ENCODE peak calls at places on chromosomes 7 and 10, in nine cellular contexts. One of them, this sample, is unnamed.

GRCh38 chr7:44292876-44293560 is 32.4 kb downstream of the CAMK2B start:
- DNase-seq in central memory CD8-positive, alpha-beta T cell: peak
- DNase-seq in body of pancreas: no peak
- DNase-seq in WTC11: peak
- DNase-seq in right lobe of liver: peak
- DNase-seq in RPMI8226: no peak
- DNase-seq in endodermal cell: peak
- DNase-seq in cardiac septum: peak
- DNase-seq in neuronal stem cell: no peak
- DNase-seq in this sample: no peak

GRCh38 chr10:3780056-3780765 is 4.8 kb downstream of the KLF6 start:
- DNase-seq in central memory CD8-positive, alpha-beta T cell: no peak
- DNase-seq in body of pancreas: peak
- DNase-seq in WTC11: no peak
- DNase-seq in right lobe of liver: no peak
- DNase-seq in RPMI8226: no peak
- DNase-seq in endodermal cell: peak
- DNase-seq in cardiac septum: peak
- DNase-seq in neuronal stem cell: no peak
- DNase-seq in this sample: no peak

GRCh38 chr7:111357691-111358090 is 204.6 kb downstream of the IMMP2L start:
- DNase-seq in central memory CD8-positive, alpha-beta T cell: no peak
- DNase-seq in body of pancreas: no peak
- DNase-seq in WTC11: no peak
- DNase-seq in right lobe of liver: no peak
- DNase-seq in RPMI8226: no peak
- DNase-seq in endodermal cell: no peak
- DNase-seq in cardiac septum: no peak
- DNase-seq in neuronal stem cell: no peak
- DNase-seq in this sample: no peak

GRCh38 chr7:143279186-143280098 is 5.3 kb upstream of the TMEM139 start:
- DNase-seq in central memory CD8-positive, alpha-beta T cell: no peak
- DNase-seq in body of pancreas: no peak
- DNase-seq in WTC11: no peak
- DNase-seq in right lobe of liver: no peak
- DNase-seq in RPMI8226: no peak
- DNase-seq in endodermal cell: no peak
- DNase-seq in cardiac septum: no peak
- DNase-seq in neuronal stem cell: peak
- DNase-seq in this sample: no peak

GRCh38 chr10:43074827-43075611 is 1.9 kb upstream of the RET start:
- DNase-seq in central memory CD8-positive, alpha-beta T cell: no peak
- DNase-seq in body of pancreas: no peak
- DNase-seq in WTC11: no peak
- DNase-seq in right lobe of liver: no peak
- DNase-seq in RPMI8226: no peak
- DNase-seq in endodermal cell: no peak
- DNase-seq in cardiac septum: no peak
- DNase-seq in neuronal stem cell: no peak
- DNase-seq in this sample: no peak

GRCh38 chr10:13649844-13650520 is 63.2 kb downstream of the PRPF18 start:
- DNase-seq in central memory CD8-positive, alpha-beta T cell: no peak
- DNase-seq in body of pancreas: no peak
- DNase-seq in WTC11: no peak
- DNase-seq in right lobe of liver: no peak
- DNase-seq in RPMI8226: no peak
- DNase-seq in endodermal cell: no peak
- DNase-seq in cardiac septum: no peak
- DNase-seq in neuronal stem cell: no peak
- DNase-seq in this sample: no peak

GRCh38 chr7:149496642-149497391 is 792 bp downstream of the ZNF746 start:
- DNase-seq in central memory CD8-positive, alpha-beta T cell: no peak
- DNase-seq in body of pancreas: peak
- DNase-seq in WTC11: peak
- DNase-seq in right lobe of liver: peak
- DNase-seq in RPMI8226: peak
- DNase-seq in endodermal cell: peak
- DNase-seq in cardiac septum: no peak
- DNase-seq in neuronal stem cell: peak
- DNase-seq in this sample: peak

GRCh38 chr7:2004841-2005351 is 227.8 kb downstream of the MAD1L1 start:
- DNase-seq in central memory CD8-positive, alpha-beta T cell: no peak
- DNase-seq in body of pancreas: peak
- DNase-seq in WTC11: peak
- DNase-seq in right lobe of liver: peak
- DNase-seq in RPMI8226: no peak
- DNase-seq in endodermal cell: peak
- DNase-seq in cardiac septum: peak
- DNase-seq in neuronal stem cell: no peak
- DNase-seq in this sample: no peak

GRCh38 chr10:103765168-103765567 is 90.2 kb downstream of the SH3PXD2A start:
- DNase-seq in central memory CD8-positive, alpha-beta T cell: no peak
- DNase-seq in body of pancreas: no peak
- DNase-seq in WTC11: no peak
- DNase-seq in right lobe of liver: no peak
- DNase-seq in RPMI8226: no peak
- DNase-seq in endodermal cell: no peak
- DNase-seq in cardiac septum: no peak
- DNase-seq in neuronal stem cell: no peak
- DNase-seq in this sample: no peak

GRCh38 chr7:15446280-15446679 is 115.5 kb downstream of the AGMO start:
- DNase-seq in central memory CD8-positive, alpha-beta T cell: no peak
- DNase-seq in body of pancreas: no peak
- DNase-seq in WTC11: no peak
- DNase-seq in right lobe of liver: no peak
- DNase-seq in RPMI8226: no peak
- DNase-seq in endodermal cell: no peak
- DNase-seq in cardiac septum: no peak
- DNase-seq in neuronal stem cell: no peak
- DNase-seq in this sample: no peak

GRCh38 chr7:3552499-3552898 is 251.4 kb downstream of the SDK1 start:
- DNase-seq in central memory CD8-positive, alpha-beta T cell: no peak
- DNase-seq in body of pancreas: no peak
- DNase-seq in WTC11: no peak
- DNase-seq in right lobe of liver: no peak
- DNase-seq in RPMI8226: no peak
- DNase-seq in endodermal cell: no peak
- DNase-seq in cardiac septum: no peak
- DNase-seq in neuronal stem cell: no peak
- DNase-seq in this sample: no peak

GRCh38 chr7:33958126-33958525 is 52.8 kb downstream of the BMPER start:
- DNase-seq in central memory CD8-positive, alpha-beta T cell: no peak
- DNase-seq in body of pancreas: no peak
- DNase-seq in WTC11: no peak
- DNase-seq in right lobe of liver: no peak
- DNase-seq in RPMI8226: no peak
- DNase-seq in endodermal cell: no peak
- DNase-seq in cardiac septum: no peak
- DNase-seq in neuronal stem cell: no peak
- DNase-seq in this sample: no peak

GRCh38 chr7:40306596-40306995 is 171.8 kb downstream of the SUGCT start:
- DNase-seq in central memory CD8-positive, alpha-beta T cell: no peak
- DNase-seq in body of pancreas: no peak
- DNase-seq in WTC11: no peak
- DNase-seq in right lobe of liver: no peak
- DNase-seq in RPMI8226: no peak
- DNase-seq in endodermal cell: no peak
- DNase-seq in cardiac septum: no peak
- DNase-seq in neuronal stem cell: no peak
- DNase-seq in this sample: no peak

GRCh38 chr10:122298598-122299301 is 27.7 kb downstream of the BTBD16 start:
- DNase-seq in central memory CD8-positive, alpha-beta T cell: peak
- DNase-seq in body of pancreas: peak
- DNase-seq in WTC11: peak
- DNase-seq in right lobe of liver: peak
- DNase-seq in RPMI8226: peak
- DNase-seq in endodermal cell: peak
- DNase-seq in cardiac septum: no peak
- DNase-seq in neuronal stem cell: peak
- DNase-seq in this sample: peak

GRCh38 chr7:155483868-155484325 is 26.0 kb downstream of the EN2 start:
- DNase-seq in central memory CD8-positive, alpha-beta T cell: no peak
- DNase-seq in body of pancreas: no peak
- DNase-seq in WTC11: no peak
- DNase-seq in right lobe of liver: no peak
- DNase-seq in RPMI8226: no peak
- DNase-seq in endodermal cell: no peak
- DNase-seq in cardiac septum: peak
- DNase-seq in neuronal stem cell: no peak
- DNase-seq in this sample: no peak

This sample was measured in HuH-7.5.